ENCODE peak calls at places on chromosomes 2 and 18, in five cellular contexts. Z, A, E, M and G are unnamed samples.

GRCh38 chr2:54428401-54428800 is 27.7 kb upstream of the SPTBN1 start:
- DNase-seq in M (no peak), A (no peak), E (no peak), Z (no peak), G (peak; percentile 17)

GRCh38 chr2:236828820-236829219 is 256.9 kb upstream of the COPS8 start:
- DNase-seq in E (no peak), A (no peak), M (no peak), Z (no peak), G (no peak)

GRCh38 chr2:46876741-46877384 is 38.7 kb downstream of the MCFD2 start:
- DNase-seq in M (peak; percentile 87), A (peak; percentile 60), Z (peak; percentile 53), E (peak; percentile 81), G (peak; percentile 87)

GRCh38 chr2:67581751-67582150 is 184.6 kb downstream of the ETAA1 start:
- DNase-seq in A (no peak), M (no peak), E (no peak), Z (peak; percentile 4), G (no peak)

GRCh38 chr2:64787698-64788097 is 134.0 kb upstream of the SERTAD2 start:
- DNase-seq in E (no peak), A (no peak), Z (no peak), M (peak; percentile 40), G (peak; percentile 53)

GRCh38 chr2:42809131-42809875 is 16.9 kb upstream of the HAAO start:
- DNase-seq in A (peak; percentile 49), M (peak; percentile 87), E (peak; percentile 85), Z (no peak), G (peak; percentile 79)

GRCh38 chr18:55152801-55153200 is 193.5 kb upstream of the CCDC68 start:
- DNase-seq in Z (no peak), M (peak; percentile 72), A (no peak), E (no peak), G (peak; percentile 43)

GRCh38 chr2:26993768-26994167 is 23.3 kb downstream of the MAPRE3 start:
- DNase-seq in A (no peak), E (peak; percentile 12), M (no peak), Z (no peak), G (no peak)

GRCh38 chr2:38187416-38188127 is 111.6 kb upstream of the CYP1B1 start:
- DNase-seq in M (peak; percentile 98), A (peak; percentile 63), E (peak; percentile 94), Z (no peak), G (peak; percentile 99)

GRCh38 chr2:27489498-27490397 is at the start of gene IFT172:
- DNase-seq in A (peak; percentile 100), E (peak; percentile 100), M (peak; percentile 99), Z (peak; percentile 99), G (peak; percentile 98)

GRCh38 chr2:96534701-96535181 is 1.8 kb upstream of the ARID5A start:
- DNase-seq in Z (no peak), E (no peak), M (no peak), A (no peak), G (no peak)

GRCh38 chr2:232341739-232342126 is 36.8 kb upstream of the ALPP start:
- DNase-seq in Z (no peak), E (no peak), M (no peak), A (no peak), G (no peak)

GRCh38 chr2:1642066-1642861 is 102.1 kb downstream of the PXDN start:
- DNase-seq in M (peak; percentile 55), Z (no peak), E (no peak), A (no peak), G (no peak)

GRCh38 chr2:202632682-202633081 is 2.1 kb upstream of the FAM117B start:
- DNase-seq in A (peak; percentile 39), Z (no peak), M (peak; percentile 61), E (no peak), G (peak; percentile 57)

GRCh38 chr2:202633470-202633869 is 1.3 kb upstream of the FAM117B start:
- DNase-seq in A (no peak), Z (no peak), M (no peak), E (no peak), G (no peak)

GRCh38 chr2:202634556-202635440 is at the start of gene FAM117B:
- DNase-seq in M (peak; percentile 96), Z (peak; percentile 98), E (peak; percentile 100), A (peak; percentile 99), G (peak; percentile 91)

GRCh38 chr2:202638710-202639109 is 3.9 kb downstream of the FAM117B start:
- DNase-seq in M (no peak), Z (no peak), A (no peak), E (no peak), G (no peak)

DNA sequence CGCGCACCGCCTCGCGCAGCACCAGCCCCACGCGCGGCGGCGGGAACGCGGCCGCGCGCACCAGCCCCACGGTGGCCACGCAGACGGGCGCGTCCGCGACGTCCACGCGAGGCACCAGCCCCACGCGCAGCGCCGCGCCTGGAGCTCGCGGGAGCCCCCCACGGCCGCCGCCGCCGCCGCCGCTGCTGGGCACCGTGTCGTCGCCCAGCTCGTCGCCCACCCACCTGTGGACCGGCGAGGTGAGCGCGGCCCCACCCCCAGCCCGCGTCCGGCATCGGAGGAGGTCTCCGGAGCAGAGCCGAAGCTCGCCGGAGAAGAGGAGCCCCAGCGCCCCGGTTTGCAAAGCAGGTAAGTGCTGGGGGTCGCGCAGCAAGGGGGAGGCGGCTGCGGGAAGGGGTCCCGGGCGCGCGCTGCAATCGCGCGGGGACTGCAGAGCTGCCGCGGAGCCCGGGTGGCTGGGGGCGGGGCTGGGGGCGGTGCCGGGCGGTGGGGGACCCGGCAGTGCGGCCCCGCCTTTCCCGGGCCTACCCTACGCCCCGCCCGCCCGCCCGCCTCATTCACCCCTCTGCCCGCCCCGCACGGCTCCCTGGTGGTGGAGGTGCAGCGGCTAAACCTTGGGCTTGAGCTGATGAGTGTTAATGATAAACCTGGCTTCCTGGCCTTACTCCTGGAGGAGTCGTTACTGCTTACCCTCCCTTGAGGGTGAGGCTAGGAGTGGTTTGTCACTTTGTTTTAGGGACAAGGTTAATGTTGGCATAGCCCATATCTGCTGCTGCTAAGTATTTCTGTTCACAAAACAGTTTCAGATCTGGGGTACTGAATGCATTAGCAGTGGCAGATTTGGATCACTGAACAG is 900 bp downstream of the FAM117B start:
- DNase-seq in E (peak; percentile 90), Z (peak; percentile 81), M (peak; percentile 53), A (peak; percentile 80), G (peak; percentile 31)
- TF ChIP-seq CTCF in E (no peak), Z (no peak), M (no peak), A (no peak), G (no peak)

DNA sequence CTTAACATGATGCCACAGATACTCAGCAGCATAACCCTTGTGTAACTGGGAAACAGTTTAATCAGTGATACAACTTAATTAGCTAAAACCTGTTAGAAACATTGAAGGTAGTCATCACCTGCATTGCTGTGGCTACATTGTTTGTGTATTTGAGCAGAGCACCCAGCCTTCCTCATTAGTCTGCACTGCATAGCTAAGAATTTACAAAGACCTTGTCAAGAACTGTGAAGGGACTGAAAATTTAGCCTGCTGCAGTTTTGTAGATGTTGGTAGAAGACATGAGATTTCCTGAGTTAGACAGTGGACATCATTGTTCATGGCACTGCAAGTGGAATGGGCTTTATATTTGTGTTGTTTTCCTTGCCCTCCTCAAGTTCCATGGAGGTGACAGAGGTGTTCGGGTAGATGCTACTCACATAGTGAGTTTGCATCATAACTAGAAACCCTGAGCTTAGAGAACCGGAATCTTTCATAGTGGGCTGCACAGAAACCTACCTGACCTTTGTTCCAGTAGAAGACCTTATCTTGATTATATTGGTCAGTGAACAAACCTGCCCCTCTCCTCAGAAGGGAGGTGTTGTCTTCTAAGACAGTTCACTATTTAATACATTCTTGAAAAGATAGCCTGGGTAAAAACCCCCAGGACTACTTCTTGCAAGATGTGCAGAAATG is 12.5 kb downstream of the VAPA start:
- DNase-seq in M (no peak), Z (no peak), A (no peak), E (no peak), G (no peak)
- H3K4me3 ChIP-seq in M (no peak overlapping the region), Z (no peak overlapping the region), A (no peak overlapping the region), E (no peak overlapping the region), G (no peak overlapping the region)

DNA sequence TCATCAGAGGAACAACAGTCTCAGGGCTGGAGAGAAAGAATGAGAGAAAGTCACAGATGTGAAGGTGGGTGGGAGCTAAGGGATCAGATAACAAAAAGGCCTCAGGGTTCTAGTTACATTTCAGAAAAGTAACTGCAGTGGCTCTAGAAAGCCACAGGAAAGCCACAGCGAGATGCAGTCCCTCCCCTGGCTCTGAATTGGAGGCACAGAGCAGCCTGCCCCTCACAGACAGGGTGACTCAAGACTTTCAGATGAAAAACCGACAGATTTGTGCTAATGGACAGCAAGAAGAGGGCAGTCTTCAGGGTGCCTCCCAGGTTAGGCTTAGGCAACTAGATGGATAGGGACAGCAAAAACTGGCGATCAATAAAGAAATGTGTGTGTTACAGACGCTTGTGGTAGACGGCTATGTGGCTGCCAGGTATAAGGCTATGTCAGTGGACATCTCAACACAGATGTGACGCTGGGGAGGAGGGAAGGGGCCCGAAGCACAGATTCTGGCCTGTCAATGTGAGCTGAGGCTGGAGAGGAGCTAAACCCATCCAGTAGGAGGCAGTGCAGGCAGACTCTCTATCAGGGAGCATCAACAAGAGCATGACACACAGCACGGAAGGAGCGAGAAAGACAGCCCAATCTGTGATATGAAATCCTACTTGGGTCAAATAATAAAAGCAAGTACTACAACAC is 26.2 kb downstream of the UNC50 start:
- DNase-seq in A (no peak), E (no peak), M (peak; percentile 20), Z (peak; percentile 25), G (peak; percentile 21)
- TF ChIP-seq CTCF in A (no peak), E (no peak), M (peak; percentile 55), Z (peak; percentile 41), G (peak; percentile 43)

GRCh38 chr2:119671011-119671410 is 8.0 kb upstream of the TMEM177 start:
- DNase-seq in Z (no peak), M (no peak), E (no peak), A (no peak), G (no peak)

GRCh38 chr2:119678021-119678656 is 862 bp upstream of the TMEM177 start:
- DNase-seq in E (peak; percentile 74), M (no peak), A (peak; percentile 35), Z (no peak), G (no peak)

GRCh38 chr2:119674711-119675500 is 4.1 kb upstream of the TMEM177 start:
- DNase-seq in A (no peak), M (no peak), Z (no peak), E (peak; percentile 56), G (no peak)

GRCh38 chr2:119673796-119674195 is 5.2 kb upstream of the TMEM177 start:
- DNase-seq in E (peak; percentile 53), A (no peak), Z (no peak), M (no peak), G (no peak)

GRCh38 chr2:119672161-119672862 is 6.7 kb upstream of the TMEM177 start:
- DNase-seq in Z (no peak), E (no peak), M (no peak), A (no peak), G (no peak)
- H3K4me3 ChIP-seq in Z (no peak overlapping the region), E (no peak overlapping the region), M (no peak overlapping the region), A (no peak overlapping the region), G (no peak overlapping the region)

GRCh38 chr18:47997338-47997780 is 66.9 kb upstream of the SMAD2 start:
- DNase-seq in E (no peak), A (peak; percentile 22), Z (peak; percentile 17), M (peak; percentile 10), G (peak; percentile 20)
- TF ChIP-seq CTCF in E (no peak), A (no peak), Z (peak; percentile 41), M (peak; percentile 62), G (peak; percentile 57)

DNA sequence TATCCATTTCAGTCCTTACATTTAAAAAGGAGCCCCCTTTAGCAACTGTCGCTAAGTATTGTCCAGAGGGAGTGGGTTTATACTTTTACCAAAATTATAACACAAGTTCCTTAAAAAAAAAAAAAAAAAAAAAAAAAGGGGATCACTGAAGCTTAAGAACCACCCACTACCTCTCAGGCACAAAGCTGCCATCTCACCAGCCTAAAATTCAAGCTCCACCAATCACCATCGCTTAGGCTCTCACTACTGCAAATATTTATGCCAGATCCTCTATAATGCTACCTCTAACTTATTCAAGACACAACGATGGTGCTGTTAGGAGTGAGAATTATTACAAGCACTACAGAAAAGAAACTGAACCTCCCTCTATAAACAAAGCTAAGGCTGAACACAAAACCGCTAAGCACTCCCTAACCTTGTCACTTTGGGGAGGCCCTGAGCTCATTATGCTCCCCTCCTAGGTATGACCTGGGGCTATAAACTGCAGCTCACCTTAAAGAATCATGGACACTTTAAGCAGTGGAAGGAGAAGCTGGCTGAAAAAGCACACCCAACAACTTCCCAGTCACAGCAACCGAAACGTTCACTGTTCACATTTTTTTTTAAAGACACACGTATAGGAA is 3.6 kb downstream of the FZD5 start:
- DNase-seq in E (no peak), A (no peak), Z (no peak), M (no peak), G (no peak)
- H3K4me3 ChIP-seq in E (no peak overlapping the region), A (no peak overlapping the region), Z (no peak overlapping the region), M (no peak overlapping the region), G (no peak overlapping the region)